ENCODE peak calls at places on chromosome 13, in eight cellular contexts. M is fibroblast of pulmonary artery, O is T-helper 2 cell, G is thoracic aorta, P is GM23248, Y is AG08395, Z is H9, A is AG09319. Q is an unnamed sample.

GRCh38 chr13:112346173-112346898 is 29.8 kb upstream of the SPACA7 start:
- DNase-seq in M (no peak), O (no peak), G (no peak), P (peak; percentile 0), Y (no peak), Z (peak; percentile 70), A (no peak), Q (no peak)

GRCh38 chr13:19836472-19836871 is 27.0 kb downstream of the ZMYM5 start:
- DNase-seq in M (peak; percentile 25), O (no peak), G (no peak), P (peak; percentile 7), Y (no peak), Z (no peak), A (no peak), Q (no peak)

GRCh38 chr13:51895906-51896888 is 34.4 kb downstream of the CCDC70 start:
- DNase-seq in M (peak; percentile 77), O (no peak), G (no peak), P (peak; percentile 76), Y (peak; percentile 81), Z (peak; percentile 68), A (no peak), Q (peak; percentile 19)

GRCh38 chr13:31588923-31589322 is 150.4 kb upstream of the RXFP2 start:
- DNase-seq in M (no peak), O (no peak), G (no peak), P (no peak), Y (no peak), Z (no peak), A (no peak), Q (no peak)

GRCh38 chr13:97440598-97440997 is 6.6 kb downstream of the RAP2A start:
- DNase-seq in M (peak; percentile 31), O (no peak), G (no peak), P (peak; percentile 57), Y (no peak), Z (no peak), A (no peak), Q (no peak)

GRCh38 chr13:38013676-38014075 is 144.1 kb upstream of the TRPC4 start:
- DNase-seq in M (no peak), O (no peak), G (no peak), P (no peak), Y (no peak), Z (no peak), A (no peak), Q (no peak)

GRCh38 chr13:109869312-109870237 is 83.2 kb upstream of the IRS2 start:
- DNase-seq in M (peak; percentile 85), O (no peak), G (peak; percentile 16), P (peak; percentile 65), Y (peak; percentile 61), Z (peak; percentile 59), A (peak; percentile 31), Q (peak; percentile 18)

GRCh38 chr13:95579303-95579702 is 26.8 kb downstream of the CLDN10 start:
- DNase-seq in M (no peak), O (no peak), G (no peak), P (no peak), Y (no peak), Z (no peak), A (no peak), Q (no peak)

GRCh38 chr13:95833713-95834112 is 156.8 kb downstream of the DNAJC3 start:
- DNase-seq in M (peak; percentile 42), O (no peak), G (no peak), P (peak; percentile 42), Y (no peak), Z (no peak), A (no peak), Q (no peak)

GRCh38 chr13:75399168-75399878 is 82.6 kb downstream of the TBC1D4 start:
- DNase-seq in M (peak; percentile 31), O (no peak), G (no peak), P (no peak), Y (no peak), Z (no peak), A (peak; percentile 16), Q (no peak)

GRCh38 chr13:59865398-59865797 is 298.3 kb downstream of the DIAPH3 start:
- DNase-seq in M (peak; percentile 17), O (no peak), G (no peak), P (no peak), Y (no peak), Z (no peak), A (no peak), Q (no peak)

GRCh38 chr13:82506805-82507404 is 1375.4 kb downstream of the SLITRK1 start:
- DNase-seq in M (no peak), O (no peak), G (no peak), P (no peak), Y (no peak), Z (no peak), A (no peak), Q (no peak)

GRCh38 chr13:25217023-25217909 is 45.2 kb upstream of the AMER2 start:
- DNase-seq in M (peak; percentile 45), O (no peak), G (no peak), P (peak; percentile 70), Y (peak; percentile 29), Z (no peak), A (no peak), Q (no peak)

GRCh38 chr13:36242761-36243160 is 28.4 kb upstream of the SOHLH2 start:
- DNase-seq in M (no peak), O (no peak), G (no peak), P (no peak), Y (no peak), Z (no peak), A (no peak), Q (no peak)

GRCh38 chr13:112131740-112132113 is 64.8 kb downstream of the SOX1 start:
- DNase-seq in M (no peak), O (no peak), G (no peak), P (no peak), Y (no peak), Z (no peak), A (no peak), Q (no peak)

GRCh38 chr13:110409581-110409992 is 102.5 kb downstream of the COL4A2 start:
- DNase-seq in M (peak; percentile 88), O (no peak), G (no peak), P (no peak), Y (peak; percentile 48), Z (no peak), A (no peak), Q (no peak)

GRCh38 chr13:94569615-94570014 is 26.3 kb downstream of the TGDS start:
- DNase-seq in M (no peak), O (no peak), G (no peak), P (no peak), Y (no peak), Z (no peak), A (no peak), Q (no peak)

GRCh38 chr13:73303858-73304257 is 245.1 kb downstream of the KLF5 start:
- DNase-seq in M (peak; percentile 10), O (no peak), G (no peak), P (peak; percentile 79), Y (no peak), Z (peak; percentile 29), A (no peak), Q (no peak)

GRCh38 chr13:82088781-82089180 is 1747.9 kb upstream of the SPRY2 start:
- DNase-seq in M (peak; percentile 3), O (no peak), G (no peak), P (no peak), Y (no peak), Z (no peak), A (no peak), Q (no peak)

GRCh38 chr13:102214956-102215355 is 186.9 kb downstream of the FGF14 start:
- DNase-seq in M (no peak), O (no peak), G (no peak), P (no peak), Y (no peak), Z (no peak), A (no peak), Q (no peak)

Q was measured in LoVo.